ENCODE peak calls at places on chromosome 20, in five cellular contexts. D is IMR-90, S is trophoblast cell, V is neuronal stem cell, C is H1. U is an unnamed sample.

GRCh38 chr20:11219192-11219591 is 545.4 kb upstream of the JAG1 start:
- DNase-seq in D (no peak), S (no peak), V (no peak), C (no peak), U (no peak)

GRCh38 chr20:1994627-1995026 is 769 bp upstream of the PDYN start:
- DNase-seq in D (no peak), S (no peak), V (no peak), C (no peak), U (no peak)

GRCh38 chr20:34473262-34473883 is 42.8 kb upstream of the DYNLRB1 start:
- DNase-seq in D (peak), S (no peak), V (peak), C (peak), U (peak)

GRCh38 chr20:10978713-10979112 is 304.9 kb upstream of the JAG1 start:
- DNase-seq in D (no peak), S (no peak), V (no peak), C (no peak), U (no peak)

GRCh38 chr20:48672324-48672723 is 155.5 kb downstream of the PREX1 start:
- DNase-seq in D (no peak), S (no peak), V (no peak), C (no peak), U (no peak)

GRCh38 chr20:40703981-40704530 is 15.0 kb upstream of the MAFB start:
- DNase-seq in D (no peak), S (peak), V (no peak), C (no peak), U (no peak)

GRCh38 chr20:41616228-41616627 is 1.9 kb downstream of the CHD6 start:
- DNase-seq in D (peak), S (no peak), V (no peak), C (no peak), U (peak)

GRCh38 chr20:20946122-20946759 is 159.9 kb downstream of the LINC00237 start:
- DNase-seq in D (no peak), S (no peak), V (no peak), C (no peak), U (no peak)

GRCh38 chr20:8534368-8534767 is 402.3 kb downstream of the PLCB1 start:
- DNase-seq in D (no peak), S (no peak), V (peak), C (no peak), U (no peak)

GRCh38 chr20:21808863-21809664 is 103.6 kb downstream of the PAX1 start:
- DNase-seq in D (no peak), S (peak), V (peak), C (peak), U (no peak)

GRCh38 chr20:33262658-33263065 is 20.4 kb upstream of the BPIFB1 start:
- DNase-seq in D (peak), S (peak), V (peak), C (peak), U (peak)

GRCh38 chr20:48725589-48725991 is 102.2 kb downstream of the PREX1 start:
- DNase-seq in D (peak), S (no peak), V (no peak), C (no peak), U (peak)

GRCh38 chr20:60381643-60382400 is 423.6 kb downstream of the CDH26 start:
- DNase-seq in D (no peak), S (no peak), V (no peak), C (no peak), U (no peak)

GRCh38 chr20:41098703-41099250 is 38.6 kb upstream of the PLCG1 start:
- DNase-seq in D (peak), S (peak), V (no peak), C (no peak), U (peak)

GRCh38 chr20:49631074-49631716 is 63.3 kb upstream of the PTGIS start:
- DNase-seq in D (peak), S (peak), V (no peak), C (no peak), U (peak)

GRCh38 chr20:54535045-54535444 is 59.7 kb downstream of the DOK5 start:
- DNase-seq in D (no peak), S (no peak), V (no peak), C (no peak), U (no peak)

GRCh38 chr20:63062188-63063140 is 55.7 kb upstream of the BHLHE23 start:
- DNase-seq in D (no peak), S (no peak), V (no peak), C (no peak), U (no peak)

GRCh38 chr20:10848810-10849370 is 175.1 kb upstream of the JAG1 start:
- DNase-seq in D (peak), S (no peak), V (peak), C (peak), U (peak)

GRCh38 chr20:22575087-22575721 is 9.2 kb downstream of the FOXA2 start:
- DNase-seq in D (no peak), S (no peak), V (no peak), C (no peak), U (no peak)

GRCh38 chr20:49420811-49421295 is 61.6 kb downstream of the KCNB1 start:
- DNase-seq in D (no peak), S (no peak), V (no peak), C (no peak), U (no peak)

GRCh38 chr20:41293269-41294037 is 24.1 kb downstream of the ZHX3 start:
- DNase-seq in D (peak), S (no peak), V (no peak), C (no peak), U (peak)

GRCh38 chr20:62737271-62737761 is 28.7 kb downstream of the NTSR1 start:
- DNase-seq in D (no peak), S (no peak), V (no peak), C (no peak), U (no peak)

GRCh38 chr20:58711266-58712051 is 18.9 kb downstream of the NPEPL1 start:
- DNase-seq in D (no peak), S (no peak), V (no peak), C (no peak), U (no peak)

DNA sequence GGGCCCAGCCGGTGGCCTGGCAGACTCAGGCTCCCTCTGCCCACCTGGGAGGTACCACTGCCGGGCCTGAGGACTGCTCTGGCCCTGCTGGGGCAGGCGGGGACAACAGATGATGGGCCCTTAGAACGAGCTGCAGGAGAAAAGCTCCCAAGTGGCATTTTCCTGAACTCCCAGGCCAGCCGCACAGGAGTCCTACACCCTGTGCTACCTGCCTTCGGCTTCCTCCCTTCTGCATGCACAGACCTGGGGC is 41.3 kb downstream of the DSTN start:
- DNase-seq in D (no peak), S (no peak), V (no peak), C (no peak), U (peak)
- H3K9ac ChIP-seq in D (no peak), S (no peak), V (no peak), C (no peak), U (peak)

GRCh38 chr20:3731944-3732326 is 550 bp upstream of the HSPA12B start:
- DNase-seq in D (no peak), S (no peak), V (no peak), C (no peak), U (no peak)

GRCh38 chr20:3734111-3734843 is 1.8 kb downstream of the HSPA12B start:
- DNase-seq in D (no peak), S (no peak), V (no peak), C (no peak), U (no peak)

GRCh38 chr20:3733119-3733995 is 872 bp downstream of the HSPA12B start:
- DNase-seq in D (no peak), S (no peak), V (no peak), C (no peak), U (no peak)

GRCh38 chr20:3730803-3731370 is 1.6 kb upstream of the HSPA12B start:
- DNase-seq in D (no peak), S (no peak), V (no peak), C (no peak), U (no peak)

GRCh38 chr20:3732327-3733118 is at the start of gene HSPA12B:
- DNase-seq in D (no peak), S (no peak), V (no peak), C (no peak), U (no peak)
- H3K14ac ChIP-seq in D (no peak), S (no peak), V (peak), C (no peak), U (peak)

DNA sequence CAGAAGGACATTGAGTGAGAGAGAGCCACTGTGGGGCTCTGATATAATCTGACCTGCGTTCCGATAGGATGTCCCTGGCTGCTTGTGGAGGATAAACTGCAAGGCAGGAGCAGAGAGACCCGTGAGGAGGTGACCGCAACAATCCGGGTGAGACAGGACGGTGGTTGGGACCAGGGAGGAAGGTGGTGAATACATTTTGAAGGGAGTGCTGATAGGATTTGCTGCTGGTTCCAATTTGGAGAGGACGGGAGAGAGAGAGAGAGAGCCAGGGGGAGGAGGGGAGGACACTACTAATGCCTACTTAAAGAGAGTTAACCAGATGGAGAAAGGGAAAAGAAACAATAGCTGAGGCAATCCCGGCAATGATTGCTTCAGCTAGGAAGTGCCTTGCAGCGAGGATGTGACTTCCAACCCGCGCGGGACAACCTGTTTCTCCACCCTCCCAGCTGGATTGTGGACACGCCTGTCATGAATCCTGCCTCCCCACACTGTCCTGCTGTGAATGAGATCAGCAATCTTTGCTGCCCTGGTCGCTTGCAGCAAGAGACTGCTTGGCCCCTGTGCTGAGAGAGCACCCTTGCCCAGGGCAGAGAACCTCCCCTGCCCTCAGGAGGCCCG is 199.0 kb upstream of the KCNG1 start:
- DNase-seq in D (peak), S (peak), V (no peak), C (peak), U (peak)
- H2BK120ac ChIP-seq in D (peak), S (peak), V (no peak), C (no peak), U (no peak)

DNA sequence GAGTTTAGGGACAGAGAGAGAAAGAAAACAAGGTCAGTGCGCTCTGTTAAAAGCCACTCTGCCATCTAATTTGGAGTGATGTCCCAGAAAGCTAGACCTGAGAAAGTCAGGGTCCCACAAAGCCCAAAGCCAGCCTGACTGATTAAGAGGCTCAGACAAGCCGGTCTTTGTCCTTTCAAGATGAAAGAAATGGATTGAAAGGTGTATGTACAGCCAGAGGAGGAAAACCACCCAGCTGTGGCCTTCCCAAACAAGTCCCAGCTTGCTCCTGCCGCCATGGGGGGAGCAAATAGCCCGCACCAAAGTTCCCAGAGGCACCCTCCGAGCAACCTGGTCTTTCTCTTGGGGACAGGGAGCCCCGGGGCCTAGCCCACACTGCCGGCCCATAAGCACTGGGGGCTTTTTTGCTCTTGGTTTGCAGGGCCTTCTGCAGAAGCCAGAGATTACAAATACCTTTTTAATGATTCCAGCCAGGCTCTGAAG is 3.3 kb downstream of the BMP7 start:
- DNase-seq in D (no peak), S (no peak), V (no peak), C (no peak), U (no peak)
- H3K9ac ChIP-seq in D (no peak), S (no peak), V (no peak), C (no peak), U (no peak)

GRCh38 chr20:309841-310644 is 12.7 kb downstream of the ZCCHC3 start:
- DNase-seq in D (peak), S (peak), V (peak), C (peak), U (peak)
- H3K14ac ChIP-seq in D (peak), S (peak), V (no peak), C (no peak), U (peak)

GRCh38 chr20:50654899-50655298 is 36.4 kb downstream of the RIPOR3 start:
- DNase-seq in D (no peak), S (no peak), V (no peak), C (no peak), U (no peak)

GRCh38 chr20:50652702-50653294 is 38.5 kb downstream of the RIPOR3 start:
- DNase-seq in D (peak), S (no peak), V (no peak), C (no peak), U (peak)

GRCh38 chr20:50649587-50649986 is 41.8 kb downstream of the RIPOR3 start:
- DNase-seq in D (no peak), S (no peak), V (no peak), C (no peak), U (no peak)

GRCh38 chr20:50648651-50649050 is 42.7 kb downstream of the RIPOR3 start:
- DNase-seq in D (no peak), S (no peak), V (no peak), C (no peak), U (no peak)

DNA sequence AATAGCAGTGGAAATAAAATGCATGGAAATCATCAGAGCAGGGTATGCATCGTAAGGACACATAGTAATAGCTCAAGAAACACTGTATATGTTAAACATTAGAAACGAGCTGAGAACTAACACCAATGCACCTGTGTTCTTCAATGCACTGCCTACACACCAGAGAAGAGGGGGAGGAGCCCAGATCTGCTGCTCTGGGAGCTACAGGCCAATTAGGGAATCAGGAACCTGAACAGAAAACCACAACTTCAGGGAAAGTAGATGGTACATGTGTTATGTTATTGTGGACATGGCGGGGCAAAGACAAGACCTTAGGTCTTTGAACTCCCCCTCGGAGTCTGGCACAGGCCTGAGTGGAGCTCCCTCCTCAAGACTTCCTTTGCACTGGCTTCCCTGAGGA is 39.7 kb downstream of the RIPOR3 start:
- DNase-seq in D (no peak), S (no peak), V (no peak), C (no peak), U (no peak)
- H2BK120ac ChIP-seq in D (peak), S (no peak), V (no peak), C (no peak), U (peak)